ENCODE peak calls at places on chromosomes 5 and 9, in seven cellular contexts. B, R, L, P, A, O and Q are unnamed samples.

GRCh38 chr5:34452170-34452828 is 203.8 kb upstream of the RAI14 start:
- DNase-seq in P (no peak), L (no peak), R (no peak), O (no peak), A (peak), B (no peak), Q (peak)

GRCh38 chr9:137310190-137311052 is 8.3 kb upstream of the NRARP start:
- DNase-seq in R (no peak), B (no peak), O (no peak), A (no peak), P (peak), L (no peak), Q (peak)

GRCh38 chr9:98515506-98516204 is 193.1 kb downstream of the GABBR2 start:
- DNase-seq in O (no peak), B (no peak), L (no peak), A (no peak), P (no peak), R (no peak), Q (no peak)

GRCh38 chr9:76592105-76593010 is 133.4 kb downstream of the GCNT1 start:
- DNase-seq in B (no peak), R (no peak), A (peak), P (no peak), L (no peak), O (no peak), Q (no peak)

GRCh38 chr5:80623911-80624457 is 30.5 kb upstream of the MSH3 start:
- DNase-seq in R (no peak), P (no peak), O (no peak), L (no peak), A (no peak), B (no peak), Q (no peak)

GRCh38 chr9:104412238-104412637 is 91.8 kb upstream of the OR13F1 start:
- DNase-seq in B (no peak), P (no peak), R (no peak), A (no peak), L (no peak), O (no peak), Q (no peak)

GRCh38 chr5:417765-418559 is 25.0 kb upstream of the EXOC3 start:
- DNase-seq in A (no peak), P (no peak), B (peak), O (no peak), R (no peak), L (no peak), Q (no peak)

GRCh38 chr5:35780236-35780635 is 76.5 kb upstream of the IL7R start:
- DNase-seq in L (no peak), B (no peak), A (no peak), P (peak), R (no peak), O (no peak), Q (no peak)

GRCh38 chr5:602466-603035 is 9.6 kb upstream of the CEP72 start:
- DNase-seq in A (no peak), P (no peak), R (no peak), L (no peak), O (no peak), B (no peak), Q (peak)

GRCh38 chr9:105643795-105644194 is 18.5 kb upstream of the TAL2 start:
- DNase-seq in R (no peak), B (no peak), A (no peak), L (no peak), P (no peak), O (no peak), Q (no peak)

GRCh38 chr9:22645893-22646292 is 199.3 kb downstream of the DMRTA1 start:
- DNase-seq in L (no peak), O (no peak), A (no peak), R (no peak), B (no peak), P (no peak), Q (no peak)

GRCh38 chr5:612498-613424 is 621 bp downstream of the CEP72 start:
- DNase-seq in P (no peak), A (peak), B (peak), L (no peak), R (no peak), O (no peak), Q (peak)

GRCh38 chr9:107215381-107215780 is 67.7 kb upstream of the RAD23B start:
- DNase-seq in L (no peak), O (no peak), R (no peak), P (no peak), B (no peak), A (peak), Q (no peak)

GRCh38 chr9:105993051-105993854 is 298.9 kb downstream of the TMEM38B start:
- DNase-seq in P (no peak), L (peak), R (no peak), B (peak), A (no peak), O (no peak), Q (no peak)

GRCh38 chr5:72121052-72121451 is 13.8 kb downstream of the MAP1B start:
- DNase-seq in L (no peak), A (no peak), R (no peak), O (no peak), P (no peak), B (no peak), Q (no peak)

GRCh38 chr9:68925175-68925574 is 88.7 kb downstream of the PRKACG start:
- DNase-seq in R (no peak), O (no peak), A (no peak), B (no peak), L (no peak), P (no peak), Q (no peak)

GRCh38 chr9:34628656-34629491 is at the start of gene ARID3C:
- DNase-seq in L (peak), P (peak), R (no peak), O (peak), A (peak), B (no peak), Q (peak)

GRCh38 chr5:174409070-174409469 is 315.3 kb upstream of the MSX2 start:
- DNase-seq in A (no peak), P (no peak), O (no peak), B (no peak), R (no peak), L (no peak), Q (peak)

GRCh38 chr5:180813418-180813817 is 10.8 kb upstream of the MGAT1 start:
- DNase-seq in A (no peak), B (no peak), L (no peak), O (peak), R (no peak), P (no peak), Q (peak)

GRCh38 chr5:68176253-68176652 is 39.3 kb upstream of the PIK3R1 start:
- DNase-seq in R (no peak), P (no peak), O (no peak), L (no peak), B (no peak), A (no peak), Q (no peak)

GRCh38 chr9:127897194-127897692 is 2.2 kb downstream of the ST6GALNAC6 start:
- DNase-seq in L (peak), B (peak), R (peak), A (peak), P (peak), O (peak), Q (peak)

GRCh38 chr9:27261517-27262211 is 35.3 kb downstream of the EQTN start:
- DNase-seq in L (no peak), B (no peak), R (no peak), P (no peak), O (no peak), A (no peak), Q (no peak)

GRCh38 chr5:9863486-9863885 is 233.3 kb upstream of the TAS2R1 start:
- DNase-seq in L (no peak), R (no peak), P (no peak), B (no peak), A (no peak), O (no peak), Q (no peak)

GRCh38 chr9:21413089-21414023 is 4.4 kb downstream of the IFNA8 start:
- DNase-seq in P (no peak), R (no peak), L (no peak), A (no peak), B (no peak), O (no peak), Q (peak)

GRCh38 chr5:10485897-10486296 is 44.2 kb downstream of the ROPN1L start:
- DNase-seq in R (no peak), B (no peak), O (no peak), P (no peak), L (no peak), A (no peak), Q (no peak)

GRCh38 chr9:116569111-116569510 is 118.0 kb upstream of the TRIM32 start:
- DNase-seq in A (no peak), O (no peak), R (no peak), P (no peak), B (no peak), L (no peak), Q (no peak)
- TF ChIP-seq CTCF in A (no peak), O (no peak), R (no peak), P (no peak), B (no peak), L (no peak), Q (no peak)

GRCh38 chr9:70589571-70590263 is 175.3 kb upstream of the KLF9 start:
- DNase-seq in R (peak), P (no peak), B (no peak), L (no peak), O (no peak), A (peak), Q (no peak)

GRCh38 chr9:70588999-70589398 is 174.5 kb upstream of the KLF9 start:
- DNase-seq in L (no peak), O (no peak), P (no peak), R (no peak), A (peak), B (no peak), Q (no peak)

GRCh38 chr9:70590264-70590646 is 175.8 kb upstream of the KLF9 start:
- DNase-seq in L (no peak), A (no peak), P (no peak), R (no peak), B (no peak), O (no peak), Q (no peak)

GRCh38 chr9:70587143-70587710 is 172.8 kb upstream of the KLF9 start:
- DNase-seq in B (no peak), R (peak), L (no peak), P (no peak), A (peak), O (no peak), Q (no peak)

DNA sequence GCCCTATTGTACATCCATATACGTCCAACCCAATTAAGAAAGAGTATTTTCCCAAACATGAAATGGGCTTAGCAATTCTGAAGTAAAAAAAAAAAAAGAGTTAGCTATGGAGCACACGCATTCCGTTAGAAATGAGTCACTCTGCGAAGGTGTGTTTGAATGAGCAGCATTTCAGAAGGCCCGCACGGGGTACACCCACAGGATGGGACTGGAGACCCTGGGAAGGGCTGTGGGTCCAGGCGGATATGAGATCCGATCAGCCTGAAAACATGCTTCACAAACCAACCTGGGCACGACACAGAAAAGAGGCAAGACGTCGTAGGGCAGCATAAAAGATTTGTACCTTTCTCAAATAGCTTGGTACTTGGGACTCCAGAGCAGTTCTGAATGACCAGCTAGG is 173.9 kb upstream of the KLF9 start:
- DNase-seq in L (no peak), R (no peak), O (no peak), A (no peak), B (no peak), P (no peak), Q (no peak)
- H3K27ac ChIP-seq in L (no peak), R (peak), O (peak), A (no peak), B (no peak), P (no peak), Q (no peak)

GRCh38 chr5:88683506-88684135 is 199.4 kb downstream of the MEF2C start:
- DNase-seq in R (no peak), L (no peak), P (peak), B (peak), O (no peak), A (no peak), Q (peak)
- TF ChIP-seq CTCF in R (no peak), L (no peak), P (no peak), B (no peak), O (no peak), A (no peak), Q (peak)

DNA sequence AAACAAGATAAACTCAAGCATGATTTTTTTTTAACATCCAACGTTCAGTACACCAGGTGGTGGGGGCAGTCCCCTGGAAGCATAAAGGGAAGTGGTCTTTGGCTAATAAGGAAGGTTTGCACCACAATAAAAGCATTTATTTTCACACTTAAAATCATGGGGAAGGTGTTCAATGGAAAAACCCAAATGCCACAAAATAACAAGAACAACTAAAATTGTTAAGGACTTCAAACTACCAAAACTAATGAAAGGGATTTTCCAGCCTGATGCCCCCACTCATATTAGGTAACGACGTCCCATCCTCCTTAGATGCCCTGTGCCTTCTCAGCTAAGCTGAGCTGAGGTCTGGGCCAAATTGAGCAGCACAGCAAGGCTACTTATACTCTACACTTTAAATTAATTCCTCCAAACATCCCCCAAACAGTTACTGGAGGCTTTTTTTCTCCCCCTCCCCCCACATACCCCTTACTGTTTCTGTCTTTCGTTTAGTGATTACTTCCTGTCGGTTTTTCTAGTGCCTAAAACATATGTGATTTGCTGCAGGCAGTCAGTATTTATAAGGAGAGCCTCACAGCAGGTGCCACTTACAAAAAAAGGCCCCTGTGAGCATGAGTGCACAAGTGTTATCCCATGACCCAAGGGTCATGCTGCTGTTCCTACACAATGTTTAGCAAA is 259.7 kb upstream of the ZNF608 start:
- DNase-seq in B (no peak), R (no peak), P (no peak), A (no peak), O (no peak), L (no peak), Q (no peak)
- H3K27ac ChIP-seq in B (no peak), R (no peak), P (no peak), A (peak), O (no peak), L (no peak), Q (peak)

DNA sequence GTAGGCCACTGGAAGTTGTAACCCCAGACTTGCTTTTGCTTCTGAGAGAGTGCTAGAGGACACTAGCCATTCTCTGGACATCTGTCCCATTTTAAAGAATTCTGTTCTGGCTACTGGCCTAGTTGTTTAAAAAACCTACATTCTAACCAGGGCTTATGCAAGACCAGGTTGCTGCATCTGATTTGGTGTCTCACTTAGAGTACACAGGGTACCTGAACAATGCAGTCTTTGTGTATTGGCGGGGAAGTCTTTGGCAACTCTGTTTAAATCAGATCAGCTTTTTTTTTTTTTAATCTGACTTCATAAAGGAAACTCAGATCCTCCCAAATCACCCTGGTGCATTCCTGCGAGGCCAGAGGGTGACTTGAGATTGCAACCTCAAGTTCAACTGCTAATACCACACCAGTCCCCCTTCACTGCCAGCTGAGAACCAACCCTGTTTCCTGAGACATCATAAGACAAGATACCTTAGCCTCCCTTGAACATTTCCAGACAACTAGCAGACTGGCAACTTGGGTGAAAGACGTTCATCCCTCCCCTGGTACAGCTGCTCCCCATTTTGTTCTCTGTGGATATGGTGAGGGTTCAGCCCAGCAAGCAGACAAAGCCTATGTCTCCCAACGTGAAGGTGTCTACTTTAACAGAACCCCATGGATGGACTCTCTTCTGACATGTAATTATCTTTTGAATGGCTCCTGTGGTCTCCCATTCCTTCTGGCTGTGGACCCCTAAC is 27.0 kb downstream of the SKP1 start:
- DNase-seq in A (peak), R (no peak), P (no peak), B (no peak), O (no peak), L (no peak), Q (no peak)
- TF ChIP-seq CTCF in A (no peak), R (no peak), P (no peak), B (no peak), O (no peak), L (no peak), Q (no peak)

GRCh38 chr5:157446077-157446930 is 13.7 kb upstream of the NIPAL4 start:
- DNase-seq in O (no peak), L (no peak), B (no peak), R (no peak), A (peak), P (no peak), Q (no peak)
- H3K27ac ChIP-seq in O (no peak), L (no peak), B (no peak), R (no peak), A (no peak), P (no peak), Q (no peak)

DNA sequence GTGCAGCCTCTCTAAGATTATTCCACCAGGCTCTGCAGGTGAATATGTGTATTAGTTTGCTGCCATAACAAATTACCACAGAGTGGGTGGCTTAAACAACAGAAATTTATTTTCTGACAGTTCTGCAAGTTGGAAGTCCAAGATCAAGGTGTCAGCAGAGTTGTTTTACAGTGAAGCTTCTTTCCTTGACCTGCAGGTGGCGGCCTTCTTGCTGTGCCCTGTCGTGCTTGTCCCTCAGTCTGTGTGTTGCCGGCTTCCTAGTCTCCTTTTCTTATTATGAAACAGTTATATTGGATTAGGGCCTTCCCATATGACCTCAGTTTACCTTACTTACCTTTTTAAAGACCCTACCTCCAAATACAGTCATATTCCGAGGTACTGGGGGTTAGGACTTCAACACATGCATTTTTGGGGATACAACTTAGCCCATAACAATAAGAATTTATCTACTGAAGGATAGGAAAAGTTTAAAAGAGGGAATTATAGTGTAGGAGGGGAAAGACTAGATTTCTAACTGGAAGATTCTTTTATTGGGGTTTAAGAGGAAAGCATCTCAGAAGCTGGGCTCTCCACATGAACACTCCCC is 97.4 kb downstream of the OSTF1 start:
- DNase-seq in B (no peak), P (peak), O (no peak), R (no peak), L (peak), A (peak), Q (peak)
- TF ChIP-seq CTCF in B (peak), P (peak), O (peak), R (peak), L (peak), A (peak), Q (peak)

DNA sequence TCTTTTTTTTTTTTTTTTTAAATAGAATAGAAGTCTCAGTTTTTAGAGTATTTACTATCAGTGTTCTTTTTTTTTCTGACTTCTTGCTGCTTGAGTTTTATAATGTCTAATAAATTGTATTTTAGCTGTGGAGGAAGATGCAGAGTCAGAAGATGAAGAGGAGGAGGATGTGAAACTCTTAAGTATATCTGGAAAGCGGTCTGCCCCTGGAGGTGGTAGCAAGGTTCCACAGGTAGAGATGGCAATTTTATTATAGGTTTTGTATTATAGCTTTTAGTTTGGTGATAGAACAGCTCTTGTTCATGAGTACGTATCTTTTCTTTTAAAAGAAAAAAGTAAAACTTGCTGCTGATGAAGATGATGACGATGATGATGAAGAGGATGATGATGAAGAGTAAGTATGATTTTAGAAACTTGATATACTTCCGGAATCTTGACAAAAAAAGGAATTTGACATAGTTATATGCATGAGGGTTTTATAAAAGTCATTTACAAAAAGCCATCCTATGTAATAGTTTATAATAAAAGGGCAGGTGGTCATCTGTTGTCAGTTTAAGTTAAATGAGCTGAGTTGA is 5.0 kb downstream of the NPM1 start:
- DNase-seq in O (no peak), P (no peak), A (no peak), L (no peak), B (no peak), R (no peak), Q (no peak)
- H3K27ac ChIP-seq in O (no peak), P (no peak), A (no peak), L (no peak), B (no peak), R (no peak), Q (no peak)

GRCh38 chr9:112366591-112366990 is 13.3 kb upstream of the HSDL2 start:
- DNase-seq in P (no peak), L (no peak), R (no peak), O (no peak), B (no peak), A (no peak), Q (peak)
- TF ChIP-seq CTCF in P (no peak), L (no peak), R (no peak), O (peak), B (no peak), A (peak), Q (peak)